ENCODE peak calls at places on chromosome 10, in seven cellular contexts. One of them, this sample, is unnamed.

GRCh38 chr10:34492081-34492480 is 323.0 kb downstream of the PARD3 start:
- DNase-seq in suprapubic skin: no peak
- DNase-seq in HCT116: no peak
- DNase-seq in fibroblast of mammary gland: no peak
- DNase-seq in transverse colon: no peak
- DNase-seq in CD8-positive, alpha-beta T cell: no peak
- DNase-seq in AG04450: no peak
- DNase-seq in this sample: no peak

GRCh38 chr10:30284860-30285594 is 64.1 kb downstream of the MTPAP start:
- DNase-seq in transverse colon: no peak
- DNase-seq in AG04450: no peak
- DNase-seq in HCT116: no peak
- DNase-seq in fibroblast of mammary gland: peak; percentile 9
- DNase-seq in CD8-positive, alpha-beta T cell: no peak
- DNase-seq in suprapubic skin: no peak
- DNase-seq in this sample: no peak

GRCh38 chr10:2210083-2210482 is 472.8 kb upstream of the ADARB2 start:
- DNase-seq in fibroblast of mammary gland: no peak
- DNase-seq in suprapubic skin: no peak
- DNase-seq in AG04450: no peak
- DNase-seq in transverse colon: no peak
- DNase-seq in CD8-positive, alpha-beta T cell: no peak
- DNase-seq in HCT116: no peak
- DNase-seq in this sample: no peak

GRCh38 chr10:113133497-113133896 is 183.4 kb downstream of the TCF7L2 start:
- DNase-seq in fibroblast of mammary gland: peak; percentile 63
- DNase-seq in suprapubic skin: no peak
- DNase-seq in transverse colon: no peak
- DNase-seq in AG04450: peak; percentile 21
- DNase-seq in HCT116: no peak
- DNase-seq in CD8-positive, alpha-beta T cell: no peak
- DNase-seq in this sample: no peak

GRCh38 chr10:101694674-101695403 is at the start of gene FBXW4:
- DNase-seq in transverse colon: peak; percentile 75
- DNase-seq in suprapubic skin: peak; percentile 84
- DNase-seq in fibroblast of mammary gland: peak; percentile 23
- DNase-seq in AG04450: no peak
- DNase-seq in CD8-positive, alpha-beta T cell: peak; percentile 69
- DNase-seq in HCT116: no peak
- DNase-seq in this sample: peak; percentile 77

GRCh38 chr10:133262696-133263095 is 14.0 kb downstream of the ADAM8 start:
- DNase-seq in CD8-positive, alpha-beta T cell: no peak
- DNase-seq in fibroblast of mammary gland: no peak
- DNase-seq in AG04450: no peak
- DNase-seq in suprapubic skin: no peak
- DNase-seq in transverse colon: peak; percentile 32
- DNase-seq in HCT116: no peak
- DNase-seq in this sample: no peak

GRCh38 chr10:79559726-79560125 is 481 bp downstream of the SFTPA2 start:
- DNase-seq in fibroblast of mammary gland: peak; percentile 45
- DNase-seq in AG04450: no peak
- DNase-seq in HCT116: no peak
- DNase-seq in suprapubic skin: no peak
- DNase-seq in transverse colon: no peak
- DNase-seq in CD8-positive, alpha-beta T cell: no peak
- DNase-seq in this sample: no peak

GRCh38 chr10:34773617-34774261 is 41.4 kb downstream of the PARD3 start:
- DNase-seq in transverse colon: no peak
- DNase-seq in suprapubic skin: no peak
- DNase-seq in fibroblast of mammary gland: no peak
- DNase-seq in AG04450: no peak
- DNase-seq in HCT116: no peak
- DNase-seq in CD8-positive, alpha-beta T cell: no peak
- DNase-seq in this sample: no peak

GRCh38 chr10:2874963-2875362 is 192.4 kb upstream of the PFKP start:
- DNase-seq in fibroblast of mammary gland: no peak
- DNase-seq in suprapubic skin: no peak
- DNase-seq in CD8-positive, alpha-beta T cell: no peak
- DNase-seq in transverse colon: no peak
- DNase-seq in HCT116: no peak
- DNase-seq in AG04450: no peak
- DNase-seq in this sample: no peak

GRCh38 chr10:99529483-99530107 is 3.1 kb upstream of the NKX2-3 start:
- DNase-seq in transverse colon: peak; percentile 16
- DNase-seq in HCT116: no peak
- DNase-seq in AG04450: no peak
- DNase-seq in fibroblast of mammary gland: no peak
- DNase-seq in suprapubic skin: no peak
- DNase-seq in CD8-positive, alpha-beta T cell: no peak
- DNase-seq in this sample: no peak

DNA sequence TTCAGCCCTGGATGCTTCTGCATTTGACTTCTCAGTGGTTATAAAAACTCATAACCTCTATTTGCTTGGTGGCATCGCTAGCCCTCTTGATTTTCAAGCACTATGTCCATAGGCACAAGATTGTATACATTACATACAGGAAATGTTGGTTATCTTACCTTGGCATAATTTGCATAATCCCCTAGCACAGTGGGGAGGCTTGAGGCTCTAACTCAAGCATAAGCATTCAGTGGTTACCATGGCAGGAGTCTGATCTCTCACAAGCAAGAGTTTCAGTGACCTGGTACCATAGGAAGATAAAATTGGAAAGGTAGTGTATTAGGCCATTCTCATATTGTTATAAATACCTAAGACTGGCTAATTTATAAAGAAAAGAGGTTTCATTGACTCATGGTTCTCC is 121.8 kb downstream of the PLXDC2 start:
- DNase-seq in HCT116: no peak
- DNase-seq in AG04450: no peak
- DNase-seq in suprapubic skin: no peak
- DNase-seq in transverse colon: no peak
- DNase-seq in CD8-positive, alpha-beta T cell: no peak
- DNase-seq in fibroblast of mammary gland: no peak
- DNase-seq in this sample: no peak
- H3K4me3 ChIP-seq in HCT116: no peak overlapping the region
- H3K4me3 ChIP-seq in AG04450: no peak overlapping the region
- H3K4me3 ChIP-seq in suprapubic skin: no peak overlapping the region
- H3K4me3 ChIP-seq in transverse colon: no peak overlapping the region
- H3K4me3 ChIP-seq in CD8-positive, alpha-beta T cell: no peak overlapping the region
- H3K4me3 ChIP-seq in fibroblast of mammary gland: no peak overlapping the region
- H3K4me3 ChIP-seq in this sample: no peak overlapping the region

GRCh38 chr10:21511931-21512330 is 13.6 kb downstream of the SKIDA1 start:
- DNase-seq in transverse colon: no peak
- DNase-seq in fibroblast of mammary gland: no peak
- DNase-seq in suprapubic skin: no peak
- DNase-seq in CD8-positive, alpha-beta T cell: no peak
- DNase-seq in HCT116: no peak
- DNase-seq in AG04450: no peak
- DNase-seq in this sample: no peak

GRCh38 chr10:21508987-21509334 is 16.5 kb downstream of the SKIDA1 start:
- DNase-seq in transverse colon: no peak
- DNase-seq in AG04450: no peak
- DNase-seq in suprapubic skin: no peak
- DNase-seq in HCT116: no peak
- DNase-seq in fibroblast of mammary gland: no peak
- DNase-seq in CD8-positive, alpha-beta T cell: no peak
- DNase-seq in this sample: no peak

GRCh38 chr10:21509391-21510217 is 15.9 kb downstream of the SKIDA1 start:
- DNase-seq in transverse colon: no peak
- DNase-seq in AG04450: no peak
- DNase-seq in CD8-positive, alpha-beta T cell: no peak
- DNase-seq in fibroblast of mammary gland: no peak
- DNase-seq in suprapubic skin: no peak
- DNase-seq in HCT116: no peak
- DNase-seq in this sample: no peak

GRCh38 chr10:21513035-21513434 is 12.4 kb downstream of the SKIDA1 start:
- DNase-seq in suprapubic skin: no peak
- DNase-seq in CD8-positive, alpha-beta T cell: no peak
- DNase-seq in fibroblast of mammary gland: no peak
- DNase-seq in AG04450: no peak
- DNase-seq in transverse colon: no peak
- DNase-seq in HCT116: no peak
- DNase-seq in this sample: no peak

DNA sequence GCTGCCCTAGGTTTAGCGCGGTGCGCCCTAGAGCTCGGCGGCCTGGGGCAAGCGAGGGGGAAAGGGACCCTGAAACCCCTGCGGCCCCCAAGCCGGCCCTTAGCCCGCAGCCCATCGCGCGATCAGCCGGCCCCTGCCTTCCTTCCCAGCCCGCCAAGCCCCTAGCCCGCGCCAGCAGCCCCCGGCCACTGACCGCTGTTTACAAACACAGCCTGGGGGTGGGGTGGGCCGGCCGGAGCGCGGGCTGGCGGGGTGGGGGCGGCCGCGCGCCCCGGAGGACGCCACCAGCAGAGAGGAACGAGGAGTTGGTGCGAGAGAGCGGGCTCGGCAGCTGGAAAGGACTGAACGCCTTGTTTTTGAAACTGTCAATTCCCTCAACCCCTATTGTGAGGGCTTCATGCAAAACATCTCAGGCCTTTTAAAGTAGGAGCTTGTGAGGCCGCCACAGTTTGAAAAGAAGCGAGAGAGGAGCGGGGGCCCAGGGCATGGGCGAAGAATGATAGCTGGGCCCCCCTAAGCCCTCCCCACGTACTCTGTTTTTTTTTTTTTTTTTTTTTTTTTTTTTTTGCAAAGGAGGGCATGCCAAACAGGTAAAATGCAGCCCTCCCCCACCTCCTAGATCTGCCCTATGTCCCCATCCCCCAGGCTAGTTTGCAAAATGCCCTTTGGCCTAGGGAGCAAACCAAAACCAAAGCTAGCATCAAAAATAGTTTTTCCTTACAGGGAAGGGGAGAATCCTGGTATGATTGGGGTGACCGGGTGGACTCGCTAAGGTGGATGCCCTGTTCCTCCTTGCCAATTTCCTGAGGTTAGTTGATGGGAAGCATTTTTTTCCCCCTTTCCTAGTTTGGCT is 15.0 kb downstream of the SKIDA1 start:
- DNase-seq in fibroblast of mammary gland: no peak
- DNase-seq in suprapubic skin: no peak
- DNase-seq in CD8-positive, alpha-beta T cell: no peak
- DNase-seq in HCT116: no peak
- DNase-seq in transverse colon: no peak
- DNase-seq in AG04450: no peak
- DNase-seq in this sample: no peak
- H3K4me3 ChIP-seq in fibroblast of mammary gland: peak overlapping the region; percentile 26
- H3K4me3 ChIP-seq in suprapubic skin: peak overlapping the region; percentile 36
- H3K4me3 ChIP-seq in CD8-positive, alpha-beta T cell: no peak overlapping the region
- H3K4me3 ChIP-seq in HCT116: no peak overlapping the region
- H3K4me3 ChIP-seq in transverse colon: peak overlapping the region; percentile 26
- H3K4me3 ChIP-seq in AG04450: peak overlapping the region; percentile 33
- H3K4me3 ChIP-seq in this sample: peak overlapping the region; percentile 70

DNA sequence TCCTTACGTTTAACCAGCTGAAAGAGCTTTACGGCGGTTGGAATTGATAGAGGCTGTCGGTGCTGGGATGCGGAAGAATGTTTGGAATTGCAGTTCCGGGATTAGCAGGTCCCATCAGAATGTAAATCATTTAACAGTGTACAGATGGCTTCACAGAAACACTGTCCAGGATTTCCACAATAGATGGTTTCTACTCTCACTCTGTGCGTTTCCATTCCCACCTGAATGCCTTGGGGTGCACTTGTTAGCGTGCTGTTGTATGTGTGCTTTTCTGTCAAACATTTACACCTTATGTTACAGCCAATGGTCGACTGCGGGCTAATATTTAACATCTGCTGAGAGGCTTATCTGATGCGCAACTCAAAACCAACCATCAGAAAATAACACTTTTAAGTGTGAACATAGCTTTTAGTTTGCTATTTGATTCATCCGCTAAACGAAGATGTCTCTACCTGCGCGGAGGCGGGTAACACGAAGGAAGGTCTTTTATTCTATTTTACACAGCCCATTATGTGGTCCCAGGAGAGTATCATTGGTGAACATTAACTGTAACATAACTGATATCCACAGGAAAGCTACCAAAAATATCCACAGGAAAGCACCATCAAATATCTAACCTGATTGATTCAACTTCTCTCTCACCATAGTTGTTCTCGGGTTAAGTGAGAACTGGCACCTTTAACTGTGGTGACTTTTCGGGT is 179.0 kb downstream of the PRPF18 start:
- DNase-seq in HCT116: no peak
- DNase-seq in suprapubic skin: no peak
- DNase-seq in AG04450: no peak
- DNase-seq in fibroblast of mammary gland: no peak
- DNase-seq in CD8-positive, alpha-beta T cell: no peak
- DNase-seq in transverse colon: peak; percentile 20
- DNase-seq in this sample: no peak
- H3K4me3 ChIP-seq in HCT116: no peak overlapping the region
- H3K4me3 ChIP-seq in suprapubic skin: no peak overlapping the region
- H3K4me3 ChIP-seq in AG04450: no peak overlapping the region
- H3K4me3 ChIP-seq in fibroblast of mammary gland: no peak overlapping the region
- H3K4me3 ChIP-seq in CD8-positive, alpha-beta T cell: no peak overlapping the region
- H3K4me3 ChIP-seq in transverse colon: no peak overlapping the region
- H3K4me3 ChIP-seq in this sample: no peak overlapping the region

GRCh38 chr10:55464083-55464482 is 663.1 kb upstream of the PCDH15 start:
- DNase-seq in CD8-positive, alpha-beta T cell: no peak
- DNase-seq in transverse colon: no peak
- DNase-seq in AG04450: no peak
- DNase-seq in HCT116: no peak
- DNase-seq in suprapubic skin: no peak
- DNase-seq in fibroblast of mammary gland: no peak
- DNase-seq in this sample: no peak

GRCh38 chr10:55470840-55471239 is 669.8 kb upstream of the PCDH15 start:
- DNase-seq in fibroblast of mammary gland: no peak
- DNase-seq in AG04450: no peak
- DNase-seq in transverse colon: no peak
- DNase-seq in suprapubic skin: no peak
- DNase-seq in HCT116: no peak
- DNase-seq in CD8-positive, alpha-beta T cell: no peak
- DNase-seq in this sample: no peak

DNA sequence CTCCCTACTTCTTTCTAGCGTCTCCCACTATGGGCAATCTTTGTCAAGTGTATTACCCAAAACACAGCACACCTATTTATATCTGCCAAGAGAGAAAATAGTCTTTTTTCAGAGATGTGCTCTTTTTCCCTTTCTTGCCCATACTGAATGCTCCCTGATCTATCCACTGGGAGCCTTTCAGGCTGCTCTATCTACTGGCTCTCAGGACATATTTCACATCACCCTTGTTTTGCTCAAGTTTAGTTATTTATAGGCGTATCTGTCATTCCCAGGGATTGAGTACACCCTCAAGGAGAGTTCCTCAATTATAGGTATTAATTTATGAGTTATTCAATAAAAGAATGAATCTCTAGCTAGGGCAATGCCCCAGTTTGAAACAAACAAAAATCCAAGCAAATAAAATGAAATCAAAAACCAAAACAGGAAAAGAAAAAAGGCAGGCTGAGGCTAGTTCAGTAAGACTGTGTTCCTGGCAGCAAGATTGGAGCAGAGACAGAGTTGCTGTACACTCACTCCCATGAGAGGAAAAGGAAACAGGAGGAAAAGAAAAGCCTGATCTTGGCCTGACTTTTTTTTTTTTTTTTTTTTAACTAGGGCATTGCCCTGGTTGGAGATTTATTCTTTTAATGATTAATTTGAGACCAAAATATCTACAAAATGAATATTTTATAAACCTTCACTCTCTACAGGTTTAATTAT is 665.9 kb upstream of the PCDH15 start:
- DNase-seq in transverse colon: no peak
- DNase-seq in AG04450: no peak
- DNase-seq in suprapubic skin: no peak
- DNase-seq in CD8-positive, alpha-beta T cell: no peak
- DNase-seq in HCT116: no peak
- DNase-seq in fibroblast of mammary gland: no peak
- DNase-seq in this sample: no peak
- H3K4me3 ChIP-seq in transverse colon: no peak overlapping the region
- H3K4me3 ChIP-seq in AG04450: no peak overlapping the region
- H3K4me3 ChIP-seq in suprapubic skin: no peak overlapping the region
- H3K4me3 ChIP-seq in CD8-positive, alpha-beta T cell: no peak overlapping the region
- H3K4me3 ChIP-seq in HCT116: no peak overlapping the region
- H3K4me3 ChIP-seq in fibroblast of mammary gland: no peak overlapping the region
- H3K4me3 ChIP-seq in this sample: no peak overlapping the region

GRCh38 chr10:95291634-95292039 is 834 bp upstream of the PDLIM1 start:
- DNase-seq in HCT116: no peak
- DNase-seq in fibroblast of mammary gland: no peak
- DNase-seq in suprapubic skin: no peak
- DNase-seq in transverse colon: no peak
- DNase-seq in AG04450: no peak
- DNase-seq in CD8-positive, alpha-beta T cell: no peak
- DNase-seq in this sample: no peak
- H3K4me3 ChIP-seq in HCT116: no peak overlapping the region
- H3K4me3 ChIP-seq in fibroblast of mammary gland: no peak overlapping the region
- H3K4me3 ChIP-seq in suprapubic skin: no peak overlapping the region
- H3K4me3 ChIP-seq in transverse colon: no peak overlapping the region
- H3K4me3 ChIP-seq in AG04450: no peak overlapping the region
- H3K4me3 ChIP-seq in CD8-positive, alpha-beta T cell: no peak overlapping the region
- H3K4me3 ChIP-seq in this sample: no peak overlapping the region